ENCODE peak calls at places on chromosomes 11 and 22, in seven cellular contexts. A is K562, C is sigmoid colon, I is endothelial cell of umbilical vein, D is breast epithelium, V is A549, N is ovary. F is an unnamed sample.

GRCh38 chr11:109306322-109306721 is 115.7 kb upstream of the C11orf87 start:
- DNase-seq in C (no peak), N (no peak), V (no peak), I (no peak), D (no peak), A (no peak), F (no peak)

GRCh38 chr22:42747701-42748513 is 27.2 kb upstream of the A4GALT start:
- DNase-seq in N (no peak), D (no peak), C (no peak), I (peak; percentile 48), A (no peak), V (no peak), F (no peak)

GRCh38 chr22:46578251-46578823 is 40.9 kb upstream of the CELSR1 start:
- DNase-seq in N (no peak), V (no peak), A (no peak), D (no peak), I (no peak), C (peak; percentile 64), F (no peak)

GRCh38 chr11:61688368-61689163 is 8.4 kb downstream of the DAGLA start:
- DNase-seq in A (no peak), N (peak; percentile 41), D (peak; percentile 93), I (peak; percentile 57), C (peak; percentile 91), V (no peak), F (peak; percentile 70)

GRCh38 chr11:59172345-59173079 is 580 bp downstream of the DTX4 start:
- DNase-seq in C (no peak), N (no peak), A (peak; percentile 37), D (no peak), V (no peak), I (no peak), F (peak; percentile 29)

GRCh38 chr11:5818245-5818865 is 9.6 kb downstream of the OR52N2 start:
- DNase-seq in N (no peak), V (no peak), I (peak; percentile 11), A (no peak), D (no peak), C (no peak), F (no peak)

GRCh38 chr11:67507242-67507890 is 596 bp downstream of the CDK2AP2 start:
- DNase-seq in V (peak; percentile 92), I (no peak), D (peak; percentile 69), C (peak; percentile 88), A (peak; percentile 55), N (no peak), F (peak; percentile 82)

GRCh38 chr11:10413268-10413667 is 41.8 kb upstream of the AMPD3 start:
- DNase-seq in V (peak; percentile 62), C (no peak), A (no peak), D (no peak), N (no peak), I (peak; percentile 20), F (no peak)

GRCh38 chr11:117461396-117462182 is 133.9 kb downstream of the CEP164 start:
- DNase-seq in A (no peak), V (no peak), C (peak; percentile 45), D (no peak), I (no peak), N (no peak), F (no peak)

GRCh38 chr11:8838248-8838647 is 72.7 kb upstream of the AKIP1 start:
- DNase-seq in D (no peak), N (no peak), A (no peak), C (peak; percentile 46), V (no peak), I (peak; percentile 57), F (no peak)

GRCh38 chr11:15547685-15548084 is 433.0 kb downstream of the INSC start:
- DNase-seq in N (no peak), V (no peak), I (no peak), C (no peak), A (no peak), D (no peak), F (no peak)

GRCh38 chr11:12958984-12959383 is 50.1 kb upstream of the RASSF10 start:
- DNase-seq in A (no peak), C (no peak), I (no peak), N (no peak), V (no peak), D (no peak), F (no peak)

GRCh38 chr11:46380340-46381045 is 976 bp upstream of the MDK start:
- DNase-seq in I (peak; percentile 67), V (no peak), N (peak; percentile 81), D (peak; percentile 56), A (peak; percentile 87), C (peak; percentile 85), F (peak; percentile 80)

GRCh38 chr11:100472727-100473389 is 214.2 kb upstream of the ARHGAP42 start:
- DNase-seq in A (no peak), V (no peak), C (no peak), N (no peak), I (no peak), D (no peak), F (peak; percentile 35)

GRCh38 chr11:69637956-69638871 is 2.7 kb upstream of the CCND1 start:
- DNase-seq in V (peak; percentile 75), C (peak; percentile 64), A (no peak), D (no peak), I (peak; percentile 72), N (no peak), F (peak; percentile 77)

GRCh38 chr22:50445071-50445879 is 29.6 kb downstream of the SBF1 start:
- DNase-seq in A (peak; percentile 24), V (no peak), I (no peak), C (no peak), D (no peak), N (no peak), F (peak; percentile 56)

GRCh38 chr11:1475841-1476240 is 10.7 kb downstream of the MOB2 start:
- DNase-seq in A (no peak), V (no peak), N (peak; percentile 11), D (no peak), C (peak; percentile 59), I (no peak), F (no peak)

GRCh38 chr22:43849731-43850130 is 12.6 kb downstream of the SULT4A1 start:
- DNase-seq in A (no peak), I (no peak), C (peak; percentile 29), V (no peak), N (no peak), D (no peak), F (no peak)

GRCh38 chr22:43620197-43620596 is 191.9 kb downstream of the EFCAB6 start:
- DNase-seq in N (no peak), A (no peak), I (no peak), D (no peak), V (no peak), C (no peak), F (no peak)

GRCh38 chr11:101444164-101444563 is 139.6 kb downstream of the TRPC6 start:
- DNase-seq in N (no peak), I (no peak), C (no peak), D (no peak), V (no peak), A (no peak), F (peak; percentile 72)

GRCh38 chr11:28250192-28250591 is 142.0 kb downstream of the METTL15 start:
- DNase-seq in D (no peak), I (no peak), N (no peak), V (no peak), C (no peak), A (no peak), F (no peak)

DNA sequence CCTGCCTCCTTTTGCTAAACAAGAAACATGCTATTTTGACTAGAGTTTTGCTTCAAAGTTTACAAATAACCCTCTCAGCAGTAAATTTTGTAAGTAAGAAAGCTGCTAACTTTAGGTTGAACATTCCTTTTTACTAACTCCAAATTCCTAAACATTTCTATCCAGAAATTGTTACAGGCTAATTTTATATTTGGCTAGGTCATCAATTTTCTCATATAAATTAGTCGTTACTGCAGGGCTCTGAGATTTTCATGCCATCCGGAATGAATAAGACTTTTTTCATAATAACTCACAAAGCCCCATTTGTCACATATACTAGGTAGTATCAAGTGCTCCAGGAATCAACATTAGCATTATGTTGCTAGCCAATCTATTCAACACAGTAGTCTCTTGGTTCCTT is 143.1 kb downstream of the METTL15 start:
- DNase-seq in C (no peak), N (no peak), I (no peak), V (no peak), D (no peak), A (no peak), F (no peak)
- TF ChIP-seq CTCF in C (no peak), N (no peak), I (no peak), V (no peak), D (no peak), A (no peak), F (no peak)

GRCh38 chr11:65879622-65880021 is at the start of gene CTSW:
- DNase-seq in C (no peak), I (no peak), A (no peak), D (no peak), V (no peak), N (peak; percentile 14), F (no peak)
- H3K4me3 ChIP-seq in C (no peak within 1 kb of the TSS), I (no peak within 1 kb of the TSS), A (no peak within 1 kb of the TSS), D (no peak within 1 kb of the TSS), V (no peak within 1 kb of the TSS), N (no peak within 1 kb of the TSS), F (peak within 1 kb of the TSS; percentile 16)

GRCh38 chr11:94803491-94803890 is 35.3 kb downstream of the AMOTL1 start:
- DNase-seq in A (no peak), C (no peak), D (no peak), N (no peak), I (no peak), V (no peak), F (no peak)
- TF ChIP-seq POLR2A in A (no peak), C (no peak), D (no peak), N (no peak), I (no peak), V (no peak), F (no peak)

DNA sequence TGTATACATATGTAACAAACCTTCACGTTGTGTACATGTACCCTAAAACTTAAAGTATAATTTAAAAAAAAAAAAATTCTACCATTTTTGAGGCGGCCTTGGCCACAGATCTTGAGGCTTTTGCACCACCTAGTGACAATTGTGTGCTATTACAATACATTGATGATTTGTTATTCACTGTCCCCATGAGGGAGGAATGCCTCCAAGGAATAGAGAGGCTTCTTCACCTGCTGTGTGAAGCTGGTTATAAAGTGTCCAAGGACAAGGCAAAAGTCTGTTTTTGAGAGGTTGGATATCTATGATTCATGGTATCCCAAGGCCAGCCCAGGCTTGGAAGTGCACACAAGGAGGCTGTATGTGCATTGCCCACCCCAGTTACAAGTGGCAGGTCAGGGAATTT is 30.7 kb downstream of the SLC22A25 start:
- DNase-seq in A (peak; percentile 54), D (no peak), V (peak; percentile 30), N (no peak), C (no peak), I (peak; percentile 14), F (no peak)
- TF ChIP-seq CTCF in A (peak; percentile 69), D (peak; percentile 23), V (peak; percentile 64), N (no peak), C (no peak), I (peak; percentile 34), F (peak; percentile 37)

GRCh38 chr11:102632026-102632425 is 6.9 kb upstream of the MMP20 start:
- DNase-seq in D (no peak), A (no peak), N (no peak), V (no peak), C (no peak), I (no peak), F (no peak)

GRCh38 chr11:102633385-102634026 is 8.4 kb upstream of the MMP20 start:
- DNase-seq in N (no peak), I (no peak), A (no peak), D (no peak), C (no peak), V (no peak), F (no peak)

GRCh38 chr11:102626686-102627085 is 1.6 kb upstream of the MMP20 start:
- DNase-seq in I (no peak), D (no peak), A (no peak), C (no peak), V (no peak), N (no peak), F (no peak)

GRCh38 chr11:102625163-102625562 is at the start of gene MMP20:
- DNase-seq in N (no peak), C (no peak), I (no peak), A (no peak), V (no peak), D (no peak), F (no peak)

GRCh38 chr11:102630598-102631448 is 5.7 kb upstream of the MMP20 start:
- DNase-seq in N (no peak), V (no peak), C (no peak), I (no peak), D (no peak), A (no peak), F (no peak)
- H3K4me3 ChIP-seq in N (no peak overlapping the region), V (no peak overlapping the region), C (no peak overlapping the region), I (no peak overlapping the region), D (no peak overlapping the region), A (no peak overlapping the region), F (no peak overlapping the region)

F was measured in stomach.